ENCODE peak calls at places on chromosomes 6 and 20, in four cellular contexts. I is tibial nerve, D is heart right ventricle, Z is fibroblast of villous mesenchyme. E is an unnamed sample.

GRCh38 chr6:11460001-11460668 is 77.4 kb upstream of the TMEM170B start:
- DNase-seq in I (no peak), D (no peak), Z (peak), E (peak)

GRCh38 chr20:47280668-47281067 is 75.8 kb downstream of the ZMYND8 start:
- DNase-seq in I (no peak), D (no peak), Z (no peak), E (no peak)

GRCh38 chr20:53635189-53635588 is 41.5 kb upstream of the ZNF217 start:
- DNase-seq in I (no peak), D (no peak), Z (no peak), E (no peak)

GRCh38 chr6:13142611-13143010 is 185.7 kb downstream of the TBC1D7 start:
- DNase-seq in I (no peak), D (no peak), Z (no peak), E (no peak)

GRCh38 chr20:50064640-50065615 is 48.0 kb downstream of the UBE2V1 start:
- DNase-seq in I (no peak), D (no peak), Z (no peak), E (no peak)

GRCh38 chr6:165704001-165704748 is 41.1 kb upstream of the PDE10A start:
- DNase-seq in I (no peak), D (no peak), Z (no peak), E (peak)

GRCh38 chr6:83417880-83418663 is 12.8 kb downstream of the ME1 start:
- DNase-seq in I (no peak), D (no peak), Z (peak), E (peak)

GRCh38 chr20:54172856-54173652 is 732 bp downstream of the CYP24A1 start:
- DNase-seq in I (no peak), D (no peak), Z (no peak), E (peak)

GRCh38 chr6:108117427-108118358 is 43.2 kb upstream of the OSTM1 start:
- DNase-seq in I (no peak), D (no peak), Z (peak), E (no peak)

GRCh38 chr20:47681977-47682812 is 103.1 kb downstream of the SULF2 start:
- DNase-seq in I (no peak), D (peak), Z (peak), E (no peak)

GRCh38 chr6:164612731-164613130 is 696.7 kb downstream of the C6orf118 start:
- DNase-seq in I (no peak), D (no peak), Z (no peak), E (no peak)

GRCh38 chr6:17583811-17584210 is 16.3 kb upstream of the FAM8A1 start:
- DNase-seq in I (no peak), D (no peak), Z (peak), E (no peak)

DNA sequence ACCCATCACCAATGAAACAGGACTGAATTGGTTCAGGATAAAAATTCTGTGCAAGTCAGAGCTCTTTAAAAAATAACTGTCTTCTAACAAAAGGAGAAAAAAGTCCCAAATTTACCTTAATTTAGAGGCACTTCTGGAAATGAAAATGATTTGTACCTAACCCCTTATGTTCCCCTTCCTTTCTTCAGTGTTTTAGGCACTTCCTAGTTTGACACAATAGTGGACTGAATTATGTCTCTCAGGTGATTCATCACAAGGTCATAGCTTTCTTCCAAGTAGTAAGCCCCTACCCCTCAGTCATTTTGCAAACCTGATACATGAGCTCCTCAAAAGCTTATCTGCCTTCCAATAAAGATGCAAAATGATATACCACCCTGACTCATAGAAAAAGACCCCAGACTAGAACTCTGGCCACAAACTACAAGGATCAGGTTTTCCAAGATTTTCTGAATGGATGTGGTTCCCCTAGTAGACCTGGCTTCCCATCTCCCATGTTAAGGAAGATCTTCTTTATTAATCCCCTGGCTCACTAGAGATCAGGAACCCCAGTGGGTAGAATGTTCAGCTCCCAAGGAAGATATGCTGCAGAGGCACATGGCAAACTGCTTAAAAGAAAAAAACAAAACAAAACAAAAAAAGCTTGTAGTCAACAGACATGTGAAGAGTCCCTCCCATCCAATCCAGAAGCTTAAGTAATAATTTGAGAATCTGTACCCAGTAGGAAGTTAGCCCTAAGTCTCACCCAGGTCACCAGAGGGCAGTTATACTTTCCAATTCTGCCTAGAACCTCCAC is 3.6 kb downstream of the PPP1R10 start:
- DNase-seq in I (no peak), D (no peak), Z (peak), E (peak)
- H3K4me3 ChIP-seq in I (no peak), D (no peak), Z (no peak), E (no peak)

GRCh38 chr6:4136354-4136831 is 1.0 kb upstream of the ECI2 start:
- DNase-seq in I (no peak), D (no peak), Z (no peak), E (no peak)

GRCh38 chr6:4134841-4135664 is at the start of gene ECI2:
- DNase-seq in I (peak), D (peak), Z (peak), E (no peak)

GRCh38 chr6:4139272-4139671 is 3.9 kb upstream of the ECI2 start:
- DNase-seq in I (no peak), D (no peak), Z (no peak), E (no peak)

GRCh38 chr6:4133941-4134838 is 1.2 kb downstream of the ECI2 start:
- DNase-seq in I (no peak), D (peak), Z (peak), E (peak)

DNA sequence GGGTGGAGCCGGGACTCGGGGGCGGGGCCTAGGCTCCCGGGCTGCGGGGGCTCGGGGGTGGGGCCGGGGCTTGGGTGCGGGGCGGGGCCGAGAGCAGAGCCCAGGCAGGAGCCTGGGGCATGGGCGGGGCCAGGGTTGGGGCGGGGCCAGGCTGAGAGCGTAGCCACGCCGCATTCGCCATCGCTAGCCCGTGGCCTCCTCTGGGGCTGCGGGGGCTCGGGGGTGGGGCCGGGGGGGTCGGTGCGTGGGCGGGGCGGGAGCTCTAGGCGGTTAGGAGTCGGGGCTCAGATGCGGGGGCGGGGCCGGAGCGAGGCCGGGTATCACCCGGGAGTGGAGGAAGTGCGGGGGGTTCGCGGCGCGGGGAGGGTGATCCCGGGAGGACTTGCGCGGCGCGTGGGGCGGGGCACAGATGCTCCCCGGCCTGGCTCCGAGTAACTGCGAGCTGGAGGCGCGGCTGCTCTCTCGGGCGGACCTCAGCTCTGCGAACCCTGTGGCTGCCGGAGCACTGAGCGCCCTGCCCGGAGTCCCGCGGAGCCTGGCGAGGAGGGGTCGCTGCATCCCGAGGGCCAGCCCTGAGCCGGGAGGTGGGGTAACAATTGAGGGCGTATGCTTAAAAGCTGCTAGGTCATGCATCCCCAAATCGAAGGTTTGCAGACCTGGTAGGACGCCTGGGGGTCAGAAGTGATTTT is 434 bp upstream of the ECI2 start:
- DNase-seq in I (peak), D (peak), Z (peak), E (peak)
- TF ChIP-seq CTCF in I (peak), D (no peak), Z (no peak), E (no peak)

DNA sequence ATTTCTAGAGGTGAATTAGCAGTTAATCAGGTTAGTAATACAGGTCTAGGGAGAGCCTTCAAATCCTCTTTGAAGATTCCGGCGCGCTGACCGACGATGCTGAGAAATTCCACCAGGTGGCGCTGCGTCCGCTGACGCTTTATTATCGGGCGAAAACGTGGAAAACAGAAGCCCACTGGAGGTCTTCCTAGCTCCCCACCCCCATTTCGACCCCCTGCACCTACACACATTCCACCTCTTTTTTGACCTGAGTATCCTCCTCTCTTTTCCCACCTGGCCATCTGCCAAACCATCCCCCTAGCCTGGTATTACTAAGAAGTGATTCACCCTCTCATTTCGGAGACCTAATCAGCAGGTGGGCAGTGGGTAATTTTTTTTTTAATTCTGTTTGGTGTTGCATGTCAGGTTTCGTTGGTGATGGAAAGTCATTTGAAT is 65.4 kb upstream of the RIN2 start:
- DNase-seq in I (peak), D (peak), Z (peak), E (peak)
- H3K4me3 ChIP-seq in I (no peak), D (no peak), Z (peak), E (peak)

GRCh38 chr6:63571382-63571882 is 848 bp upstream of the LOC128125822 start:
- DNase-seq in I (no peak), D (no peak), Z (peak), E (no peak)
- TF ChIP-seq CTCF in I (no peak), D (no peak), Z (no peak), E (no peak)

GRCh38 chr20:62474585-62475026 is 1.2 kb downstream of the GATA5 start:
- DNase-seq in I (no peak), D (no peak), Z (no peak), E (no peak)
- H3K4me3 ChIP-seq in I (no peak), D (no peak), Z (no peak), E (no peak)

E was measured in astrocyte of the spinal cord.